ENCODE peak calls at places on chromosomes 12 and 14, in four cellular contexts. One of them, this sample, is unnamed.

GRCh38 chr12:120262852-120263724 is 2.4 kb downstream of the PXN start:
- DNase-seq in esophagus squamous epithelium: no peak
- DNase-seq in GM23338: no peak
- DNase-seq in neural progenitor cell: no peak
- DNase-seq in this sample: no peak

GRCh38 chr14:26525057-26525456 is 72.8 kb downstream of the NOVA1 start:
- DNase-seq in esophagus squamous epithelium: no peak
- DNase-seq in GM23338: no peak
- DNase-seq in neural progenitor cell: no peak
- DNase-seq in this sample: no peak

GRCh38 chr12:88884600-88884999 is 304.3 kb upstream of the KITLG start:
- DNase-seq in esophagus squamous epithelium: no peak
- DNase-seq in GM23338: no peak
- DNase-seq in neural progenitor cell: no peak
- DNase-seq in this sample: no peak

GRCh38 chr12:7144414-7145120 is 14.4 kb downstream of the CLSTN3 start:
- DNase-seq in esophagus squamous epithelium: no peak
- DNase-seq in GM23338: peak
- DNase-seq in neural progenitor cell: peak
- DNase-seq in this sample: peak

GRCh38 chr12:2574536-2574935 is 220.2 kb upstream of the FKBP4 start:
- DNase-seq in esophagus squamous epithelium: no peak
- DNase-seq in GM23338: no peak
- DNase-seq in neural progenitor cell: no peak
- DNase-seq in this sample: no peak

GRCh38 chr12:122825773-122826724 is 9.2 kb upstream of the HIP1R start:
- DNase-seq in esophagus squamous epithelium: no peak
- DNase-seq in GM23338: peak
- DNase-seq in neural progenitor cell: peak
- DNase-seq in this sample: no peak

GRCh38 chr12:13367973-13368372 is 171.4 kb downstream of the EMP1 start:
- DNase-seq in esophagus squamous epithelium: no peak
- DNase-seq in GM23338: no peak
- DNase-seq in neural progenitor cell: no peak
- DNase-seq in this sample: no peak

GRCh38 chr14:94461526-94462218 is 9.1 kb upstream of the SERPINA11 start:
- DNase-seq in esophagus squamous epithelium: no peak
- DNase-seq in GM23338: no peak
- DNase-seq in neural progenitor cell: no peak
- DNase-seq in this sample: no peak

GRCh38 chr12:442235-442884 is 17.4 kb upstream of the B4GALNT3 start:
- DNase-seq in esophagus squamous epithelium: no peak
- DNase-seq in GM23338: peak
- DNase-seq in neural progenitor cell: peak
- DNase-seq in this sample: peak

GRCh38 chr12:104323899-104324298 is 20.4 kb downstream of the EID3 start:
- DNase-seq in esophagus squamous epithelium: no peak
- DNase-seq in GM23338: no peak
- DNase-seq in neural progenitor cell: no peak
- DNase-seq in this sample: no peak

GRCh38 chr12:88185988-88186387 is 43.9 kb downstream of the TMTC3 start:
- DNase-seq in esophagus squamous epithelium: no peak
- DNase-seq in GM23338: no peak
- DNase-seq in neural progenitor cell: no peak
- DNase-seq in this sample: peak

GRCh38 chr12:99282086-99282485 is 365.5 kb upstream of the GARIN6 start:
- DNase-seq in esophagus squamous epithelium: no peak
- DNase-seq in GM23338: no peak
- DNase-seq in neural progenitor cell: no peak
- DNase-seq in this sample: no peak

GRCh38 chr14:81219210-81219820 is 1.4 kb downstream of the GTF2A1 start:
- DNase-seq in esophagus squamous epithelium: peak
- DNase-seq in GM23338: peak
- DNase-seq in neural progenitor cell: peak
- DNase-seq in this sample: peak

GRCh38 chr12:3743803-3744202 is 9.1 kb downstream of the CRACR2A start:
- DNase-seq in esophagus squamous epithelium: no peak
- DNase-seq in GM23338: no peak
- DNase-seq in neural progenitor cell: no peak
- DNase-seq in this sample: no peak

GRCh38 chr12:46562625-46563228 is 190.2 kb upstream of the SLC38A2 start:
- DNase-seq in esophagus squamous epithelium: no peak
- DNase-seq in GM23338: no peak
- DNase-seq in neural progenitor cell: no peak
- DNase-seq in this sample: peak

GRCh38 chr14:66541627-66542026 is 33.7 kb downstream of the GPHN start:
- DNase-seq in esophagus squamous epithelium: no peak
- DNase-seq in GM23338: no peak
- DNase-seq in neural progenitor cell: no peak
- DNase-seq in this sample: no peak

GRCh38 chr12:100584261-100584660 is 10.8 kb downstream of the GAS2L3 start:
- DNase-seq in esophagus squamous epithelium: no peak
- DNase-seq in GM23338: no peak
- DNase-seq in neural progenitor cell: no peak
- DNase-seq in this sample: no peak

GRCh38 chr12:88247241-88247643 is 105.1 kb downstream of the TMTC3 start:
- DNase-seq in esophagus squamous epithelium: no peak
- DNase-seq in GM23338: no peak
- DNase-seq in neural progenitor cell: no peak
- DNase-seq in this sample: peak

GRCh38 chr14:93073366-93073722 is 42.4 kb downstream of the ITPK1 start:
- DNase-seq in esophagus squamous epithelium: no peak
- DNase-seq in GM23338: no peak
- DNase-seq in neural progenitor cell: no peak
- DNase-seq in this sample: no peak

GRCh38 chr14:54475187-54475881 is 13.4 kb downstream of the GMFB start:
- DNase-seq in esophagus squamous epithelium: no peak
- DNase-seq in GM23338: no peak
- DNase-seq in neural progenitor cell: no peak
- DNase-seq in this sample: no peak

GRCh38 chr12:130556486-130557055 is 159.5 kb downstream of the RIMBP2 start:
- DNase-seq in esophagus squamous epithelium: no peak
- DNase-seq in GM23338: no peak
- DNase-seq in neural progenitor cell: no peak
- DNase-seq in this sample: no peak

GRCh38 chr14:31326111-31326510 is 94.2 kb downstream of the HEATR5A start:
- DNase-seq in esophagus squamous epithelium: no peak
- DNase-seq in GM23338: no peak
- DNase-seq in neural progenitor cell: no peak
- DNase-seq in this sample: no peak

GRCh38 chr12:19575307-19576243 is 136.3 kb downstream of the AEBP2 start:
- DNase-seq in esophagus squamous epithelium: no peak
- DNase-seq in GM23338: no peak
- DNase-seq in neural progenitor cell: no peak
- DNase-seq in this sample: peak

GRCh38 chr12:3342051-3342450 is 149.0 kb upstream of the PRMT8 start:
- DNase-seq in esophagus squamous epithelium: no peak
- DNase-seq in GM23338: peak
- DNase-seq in neural progenitor cell: peak
- DNase-seq in this sample: peak

GRCh38 chr12:67968725-67969124 is 20.5 kb upstream of the IFNG-AS1 start:
- DNase-seq in esophagus squamous epithelium: no peak
- DNase-seq in GM23338: no peak
- DNase-seq in neural progenitor cell: no peak
- DNase-seq in this sample: no peak

GRCh38 chr12:51482808-51483532 is 58.3 kb downstream of the SLC4A8 start:
- DNase-seq in esophagus squamous epithelium: no peak
- DNase-seq in GM23338: no peak
- DNase-seq in neural progenitor cell: no peak
- DNase-seq in this sample: no peak

GRCh38 chr12:90854136-90854689 is 100.8 kb downstream of the CCER1 start:
- DNase-seq in esophagus squamous epithelium: no peak
- DNase-seq in GM23338: peak
- DNase-seq in neural progenitor cell: peak
- DNase-seq in this sample: peak

GRCh38 chr12:34401659-34402227 is 379.4 kb downstream of the ALG10 start:
- DNase-seq in esophagus squamous epithelium: no peak
- DNase-seq in GM23338: no peak
- DNase-seq in neural progenitor cell: no peak
- DNase-seq in this sample: no peak

GRCh38 chr14:106879241-106879640 is 1352.9 kb downstream of the TMEM121 start:
- DNase-seq in esophagus squamous epithelium: no peak
- DNase-seq in GM23338: peak
- DNase-seq in neural progenitor cell: no peak
- DNase-seq in this sample: no peak

GRCh38 chr14:55762595-55763232 is 182.7 kb downstream of the KTN1 start:
- DNase-seq in esophagus squamous epithelium: no peak
- DNase-seq in GM23338: no peak
- DNase-seq in neural progenitor cell: no peak
- DNase-seq in this sample: no peak

GRCh38 chr12:19239616-19240234 is 110.2 kb downstream of the PLEKHA5 start:
- DNase-seq in esophagus squamous epithelium: no peak
- DNase-seq in GM23338: no peak
- DNase-seq in neural progenitor cell: peak
- DNase-seq in this sample: no peak

DNA sequence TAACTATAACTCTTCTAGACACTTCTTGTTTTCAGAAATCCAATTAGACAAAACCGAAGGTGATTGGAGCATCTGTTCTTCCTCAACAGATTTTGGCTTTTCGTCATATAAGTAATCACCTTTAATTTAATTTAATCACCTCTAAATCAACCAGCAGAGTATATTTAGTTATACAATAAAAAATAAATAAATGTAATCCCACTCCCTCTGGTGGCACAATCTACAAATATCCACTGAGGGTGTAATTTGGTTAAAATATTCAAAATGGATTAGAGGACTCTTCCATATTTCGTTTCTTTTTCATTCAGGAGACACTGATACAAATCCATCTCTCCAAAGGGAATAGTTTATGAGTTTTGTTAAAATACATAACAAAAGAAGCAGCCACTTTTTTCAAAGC is 18.3 kb upstream of the SLC35F4 start:
- DNase-seq in esophagus squamous epithelium: no peak
- DNase-seq in GM23338: no peak
- DNase-seq in neural progenitor cell: no peak
- DNase-seq in this sample: no peak
- TF ChIP-seq CTCF in esophagus squamous epithelium: peak
- TF ChIP-seq CTCF in GM23338: no peak
- TF ChIP-seq CTCF in neural progenitor cell: peak
- TF ChIP-seq CTCF in this sample: peak

GRCh38 chr12:48853228-48853688 is 1.3 kb upstream of the DDX23 start:
- DNase-seq in esophagus squamous epithelium: peak
- DNase-seq in GM23338: peak
- DNase-seq in neural progenitor cell: peak
- DNase-seq in this sample: peak
- TF ChIP-seq CTCF in esophagus squamous epithelium: peak
- TF ChIP-seq CTCF in GM23338: peak
- TF ChIP-seq CTCF in neural progenitor cell: peak
- TF ChIP-seq CTCF in this sample: peak

GRCh38 chr12:54160807-54161480 is 27.8 kb downstream of the SMUG1 start:
- DNase-seq in esophagus squamous epithelium: no peak
- DNase-seq in GM23338: no peak
- DNase-seq in neural progenitor cell: no peak
- DNase-seq in this sample: no peak

GRCh38 chr12:54161481-54162437 is 27.0 kb downstream of the SMUG1 start:
- DNase-seq in esophagus squamous epithelium: no peak
- DNase-seq in GM23338: no peak
- DNase-seq in neural progenitor cell: no peak
- DNase-seq in this sample: no peak

GRCh38 chr12:54163147-54163546 is 25.6 kb downstream of the SMUG1 start:
- DNase-seq in esophagus squamous epithelium: no peak
- DNase-seq in GM23338: no peak
- DNase-seq in neural progenitor cell: no peak
- DNase-seq in this sample: no peak

GRCh38 chr12:54164402-54165145 is 24.2 kb downstream of the SMUG1 start:
- DNase-seq in esophagus squamous epithelium: no peak
- DNase-seq in GM23338: peak
- DNase-seq in neural progenitor cell: peak
- DNase-seq in this sample: no peak

GRCh38 chr12:54162741-54163140 is 26.0 kb downstream of the SMUG1 start:
- DNase-seq in esophagus squamous epithelium: no peak
- DNase-seq in GM23338: no peak
- DNase-seq in neural progenitor cell: no peak
- DNase-seq in this sample: no peak
- TF ChIP-seq CTCF in esophagus squamous epithelium: no peak
- TF ChIP-seq CTCF in GM23338: no peak
- TF ChIP-seq CTCF in neural progenitor cell: no peak
- TF ChIP-seq CTCF in this sample: no peak

GRCh38 chr12:121779422-121779895 is 14.0 kb downstream of the RHOF start:
- DNase-seq in esophagus squamous epithelium: no peak
- DNase-seq in GM23338: peak
- DNase-seq in neural progenitor cell: peak
- DNase-seq in this sample: no peak
- TF ChIP-seq CTCF in esophagus squamous epithelium: no peak
- TF ChIP-seq CTCF in GM23338: no peak
- TF ChIP-seq CTCF in neural progenitor cell: no peak
- TF ChIP-seq CTCF in this sample: no peak

GRCh38 chr14:39988939-39989338 is 556.7 kb upstream of the FBXO33 start:
- DNase-seq in esophagus squamous epithelium: no peak
- DNase-seq in GM23338: peak
- DNase-seq in neural progenitor cell: peak
- DNase-seq in this sample: no peak
- TF ChIP-seq CTCF in esophagus squamous epithelium: no peak
- TF ChIP-seq CTCF in GM23338: peak
- TF ChIP-seq CTCF in neural progenitor cell: peak
- TF ChIP-seq CTCF in this sample: peak

DNA sequence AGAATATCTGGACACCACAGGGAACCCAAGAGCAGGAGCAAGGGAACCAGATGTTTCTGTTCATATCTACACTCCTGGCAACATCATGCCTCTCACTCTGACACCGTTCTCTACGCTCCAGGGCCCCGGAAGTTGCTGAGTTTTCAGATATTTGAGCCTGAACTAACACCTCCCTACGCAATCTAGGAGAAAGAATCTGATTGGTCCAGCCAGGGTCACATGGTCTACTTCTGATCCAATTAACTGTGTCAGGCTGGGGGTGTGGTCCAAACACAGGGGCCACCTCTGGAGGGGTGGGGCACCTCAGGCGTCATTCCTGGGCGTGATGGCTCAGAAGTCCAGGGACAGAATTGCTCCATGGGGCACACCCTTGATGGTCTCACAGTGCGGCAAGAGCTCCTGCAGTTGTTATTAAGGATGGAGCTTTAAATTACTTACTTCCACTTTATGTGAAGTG is 165.5 kb downstream of the PTPN11 start:
- DNase-seq in esophagus squamous epithelium: no peak
- DNase-seq in GM23338: peak
- DNase-seq in neural progenitor cell: peak
- DNase-seq in this sample: no peak
- TF ChIP-seq CTCF in esophagus squamous epithelium: no peak
- TF ChIP-seq CTCF in GM23338: no peak
- TF ChIP-seq CTCF in neural progenitor cell: no peak
- TF ChIP-seq CTCF in this sample: no peak

This sample was measured in HFFc6.